ENCODE peak calls at places on chromosomes 7 and 10, in five cellular contexts. C is HCT116, I is HepG2, V is K562, L is GM12878. T is an unnamed sample.

GRCh38 chr7:158655931-158656441 is 48.6 kb downstream of the NCAPG2 start:
- DNase-seq in V (no peak), L (peak), I (no peak), C (no peak), T (no peak)

GRCh38 chr7:39633563-39634550 is 10.5 kb downstream of the RALA start:
- DNase-seq in V (no peak), C (no peak), L (no peak), I (no peak), T (no peak)

GRCh38 chr10:11835061-11835460 is 11.9 kb downstream of the PROSER2 start:
- DNase-seq in L (no peak), C (no peak), V (no peak), I (no peak), T (no peak)

GRCh38 chr10:28320799-28321198 is 17.9 kb upstream of the MPP7 start:
- DNase-seq in C (no peak), V (no peak), I (no peak), L (no peak), T (no peak)

GRCh38 chr7:5514440-5515035 is 90.9 kb upstream of the TNRC18 start:
- DNase-seq in V (no peak), L (no peak), I (peak), C (no peak), T (no peak)

GRCh38 chr7:11960621-11961020 is 128.6 kb upstream of the THSD7A start:
- DNase-seq in I (no peak), C (no peak), L (no peak), V (no peak), T (no peak)

GRCh38 chr7:373818-374705 is 84.1 kb downstream of the FOXL3 start:
- DNase-seq in C (no peak), L (no peak), I (no peak), V (no peak), T (no peak)

GRCh38 chr10:131726967-131727366 is 173.8 kb upstream of the PPP2R2D start:
- DNase-seq in L (no peak), I (no peak), V (peak), C (no peak), T (no peak)

GRCh38 chr7:41769162-41769561 is 66.3 kb upstream of the INHBA start:
- DNase-seq in C (no peak), L (peak), V (no peak), I (no peak), T (no peak)

GRCh38 chr10:101941871-101942270 is 98.3 kb upstream of the KCNIP2 start:
- DNase-seq in L (no peak), C (no peak), I (no peak), V (no peak), T (no peak)

GRCh38 chr7:91034459-91035368 is 229.5 kb upstream of the FZD1 start:
- DNase-seq in C (peak), V (peak), L (no peak), I (peak), T (peak)

GRCh38 chr7:36970551-36971514 is 246.5 kb upstream of the AOAH start:
- DNase-seq in I (peak), L (no peak), V (no peak), C (no peak), T (no peak)

GRCh38 chr7:37353949-37354660 is 94.6 kb downstream of the ELMO1 start:
- DNase-seq in I (peak), V (no peak), L (no peak), C (no peak), T (no peak)

GRCh38 chr7:157318015-157318706 is 18.6 kb upstream of the DNAJB6 start:
- DNase-seq in I (no peak), C (no peak), V (no peak), L (no peak), T (no peak)
- TF ChIP-seq CEBPB in I (no peak), C (no peak), V (no peak), L (no peak), T (no peak)

DNA sequence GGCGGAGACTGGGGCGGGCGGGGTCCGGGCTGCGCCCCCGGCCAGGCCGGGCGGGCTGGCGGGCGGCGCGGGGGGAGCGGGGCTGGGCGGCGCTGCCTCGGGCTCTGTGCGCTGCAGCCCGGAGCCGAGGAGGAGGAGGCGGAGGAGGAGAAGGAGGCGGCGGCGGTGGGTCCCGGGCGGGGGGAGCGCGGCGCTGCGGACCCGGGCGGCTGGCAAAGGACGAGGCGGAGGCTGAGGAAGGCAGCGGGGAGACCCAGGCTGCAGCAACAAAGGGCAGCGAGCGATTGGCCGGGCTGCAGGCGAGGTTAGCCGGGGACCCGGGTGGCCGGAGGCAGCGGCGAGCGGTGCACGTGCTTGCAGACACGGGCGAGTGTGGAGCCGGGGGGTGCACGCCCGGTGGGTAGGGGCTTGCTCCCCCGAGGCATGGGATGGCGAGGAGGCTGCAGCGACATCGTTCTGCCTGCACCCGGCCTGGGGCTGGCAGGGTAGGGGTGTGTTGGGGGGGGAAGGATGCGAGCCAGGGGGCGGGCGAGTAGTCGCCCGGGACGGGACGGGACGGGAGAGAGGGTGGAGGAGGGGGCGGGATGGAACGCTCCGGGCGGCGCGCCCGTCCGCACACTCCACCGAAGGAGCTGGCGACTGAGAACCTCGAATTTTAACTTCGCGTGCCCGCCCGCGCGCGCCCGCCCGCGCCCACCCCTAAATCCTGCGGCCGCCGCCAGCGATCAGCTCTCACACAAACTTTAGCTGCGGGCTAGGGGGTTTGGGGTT is 844 bp upstream of the KAT6B start:
- DNase-seq in I (no peak), V (peak), L (no peak), C (no peak), T (peak)
- TF ChIP-seq JUND in I (no peak), V (no peak), L (no peak), C (no peak), T (no peak)

GRCh38 chr7:152979376-152979775 is 219.8 kb downstream of the ACTR3B start:
- DNase-seq in C (no peak), I (no peak), L (no peak), V (no peak), T (no peak)
- TF ChIP-seq CEBPB in C (no peak), I (no peak), L (no peak), V (no peak), T (no peak)

GRCh38 chr10:116708386-116708785 is 34.0 kb downstream of the HSPA12A start:
- DNase-seq in V (no peak), C (no peak), I (no peak), L (no peak), T (no peak)

GRCh38 chr10:116708877-116709276 is 33.5 kb downstream of the HSPA12A start:
- DNase-seq in V (no peak), L (no peak), C (no peak), I (no peak), T (no peak)

GRCh38 chr10:116710021-116710420 is 32.3 kb downstream of the HSPA12A start:
- DNase-seq in C (no peak), V (no peak), I (no peak), L (no peak), T (no peak)

GRCh38 chr10:116706281-116706680 is 36.1 kb downstream of the HSPA12A start:
- DNase-seq in V (no peak), I (no peak), C (no peak), L (no peak), T (no peak)

GRCh38 chr10:116707981-116708380 is 34.4 kb downstream of the HSPA12A start:
- DNase-seq in L (no peak), I (no peak), V (no peak), C (no peak), T (no peak)
- TF ChIP-seq JUND in L (no peak), I (no peak), V (no peak), C (no peak), T (no peak)

T was measured in H1.